ENCODE peak calls at places on chromosome 9, in seven cellular contexts. One of them, this sample, is unnamed.

GRCh38 chr9:93451762-93452709 is 551 bp downstream of the FAM120A start:
- DNase-seq in AG10803: peak
- DNase-seq in foreskin fibroblast: peak
- DNase-seq in HFF-Myc: no peak
- DNase-seq in cardiac fibroblast: peak
- DNase-seq in kidney epithelial cell: no peak
- DNase-seq in testis: peak
- DNase-seq in this sample: peak

GRCh38 chr9:131483319-131484050 is 19.2 kb upstream of the POMT1 start:
- DNase-seq in AG10803: no peak
- DNase-seq in foreskin fibroblast: no peak
- DNase-seq in HFF-Myc: no peak
- DNase-seq in cardiac fibroblast: no peak
- DNase-seq in kidney epithelial cell: no peak
- DNase-seq in testis: no peak
- DNase-seq in this sample: no peak

GRCh38 chr9:73583590-73583989 is 431.9 kb downstream of the ANXA1 start:
- DNase-seq in AG10803: no peak
- DNase-seq in foreskin fibroblast: no peak
- DNase-seq in HFF-Myc: no peak
- DNase-seq in cardiac fibroblast: no peak
- DNase-seq in kidney epithelial cell: no peak
- DNase-seq in testis: no peak
- DNase-seq in this sample: peak

GRCh38 chr9:37471942-37472679 is 6.9 kb upstream of the ZBTB5 start:
- DNase-seq in AG10803: peak
- DNase-seq in foreskin fibroblast: peak
- DNase-seq in HFF-Myc: peak
- DNase-seq in cardiac fibroblast: peak
- DNase-seq in kidney epithelial cell: peak
- DNase-seq in testis: no peak
- DNase-seq in this sample: peak

GRCh38 chr9:76608562-76609254 is 149.7 kb downstream of the GCNT1 start:
- DNase-seq in AG10803: no peak
- DNase-seq in foreskin fibroblast: no peak
- DNase-seq in HFF-Myc: no peak
- DNase-seq in cardiac fibroblast: no peak
- DNase-seq in kidney epithelial cell: no peak
- DNase-seq in testis: no peak
- DNase-seq in this sample: no peak

GRCh38 chr9:37302277-37302676 is 120.2 kb upstream of the GRHPR start:
- DNase-seq in AG10803: peak
- DNase-seq in foreskin fibroblast: no peak
- DNase-seq in HFF-Myc: no peak
- DNase-seq in cardiac fibroblast: no peak
- DNase-seq in kidney epithelial cell: no peak
- DNase-seq in testis: no peak
- DNase-seq in this sample: no peak

GRCh38 chr9:96612966-96613589 is 6.6 kb downstream of the CDC14B start:
- DNase-seq in AG10803: no peak
- DNase-seq in foreskin fibroblast: no peak
- DNase-seq in HFF-Myc: no peak
- DNase-seq in cardiac fibroblast: no peak
- DNase-seq in kidney epithelial cell: no peak
- DNase-seq in testis: no peak
- DNase-seq in this sample: no peak

GRCh38 chr9:23005061-23005690 is 558.6 kb downstream of the DMRTA1 start:
- DNase-seq in AG10803: peak
- DNase-seq in foreskin fibroblast: no peak
- DNase-seq in HFF-Myc: no peak
- DNase-seq in cardiac fibroblast: no peak
- DNase-seq in kidney epithelial cell: no peak
- DNase-seq in testis: no peak
- DNase-seq in this sample: peak

GRCh38 chr9:2489838-2490314 is 131.7 kb upstream of the VLDLR start:
- DNase-seq in AG10803: peak
- DNase-seq in foreskin fibroblast: peak
- DNase-seq in HFF-Myc: peak
- DNase-seq in cardiac fibroblast: peak
- DNase-seq in kidney epithelial cell: no peak
- DNase-seq in testis: peak
- DNase-seq in this sample: peak

GRCh38 chr9:108543251-108543768 is 312.5 kb downstream of the ACTL7B start:
- DNase-seq in AG10803: peak
- DNase-seq in foreskin fibroblast: peak
- DNase-seq in HFF-Myc: peak
- DNase-seq in cardiac fibroblast: peak
- DNase-seq in kidney epithelial cell: no peak
- DNase-seq in testis: no peak
- DNase-seq in this sample: no peak

GRCh38 chr9:127723013-127723412 is 7.1 kb downstream of the TTC16 start:
- DNase-seq in AG10803: no peak
- DNase-seq in foreskin fibroblast: no peak
- DNase-seq in HFF-Myc: no peak
- DNase-seq in cardiac fibroblast: no peak
- DNase-seq in kidney epithelial cell: no peak
- DNase-seq in testis: no peak
- DNase-seq in this sample: no peak

GRCh38 chr9:2180704-2181103 is 165.6 kb downstream of the SMARCA2 start:
- DNase-seq in AG10803: peak
- DNase-seq in foreskin fibroblast: no peak
- DNase-seq in HFF-Myc: no peak
- DNase-seq in cardiac fibroblast: peak
- DNase-seq in kidney epithelial cell: no peak
- DNase-seq in testis: no peak
- DNase-seq in this sample: no peak

GRCh38 chr9:34994429-34995287 is 5.1 kb downstream of the DNAJB5 start:
- DNase-seq in AG10803: peak
- DNase-seq in foreskin fibroblast: peak
- DNase-seq in HFF-Myc: peak
- DNase-seq in cardiac fibroblast: peak
- DNase-seq in kidney epithelial cell: no peak
- DNase-seq in testis: peak
- DNase-seq in this sample: peak

GRCh38 chr9:88659126-88659525 is 124.1 kb downstream of the NXNL2 start:
- DNase-seq in AG10803: no peak
- DNase-seq in foreskin fibroblast: no peak
- DNase-seq in HFF-Myc: no peak
- DNase-seq in cardiac fibroblast: no peak
- DNase-seq in kidney epithelial cell: no peak
- DNase-seq in testis: no peak
- DNase-seq in this sample: no peak

GRCh38 chr9:34564617-34565016 is 24.9 kb downstream of the CNTFR start:
- DNase-seq in AG10803: no peak
- DNase-seq in foreskin fibroblast: no peak
- DNase-seq in HFF-Myc: no peak
- DNase-seq in cardiac fibroblast: no peak
- DNase-seq in kidney epithelial cell: no peak
- DNase-seq in testis: no peak
- DNase-seq in this sample: no peak

GRCh38 chr9:108620767-108621166 is 235.0 kb downstream of the ACTL7B start:
- DNase-seq in AG10803: peak
- DNase-seq in foreskin fibroblast: peak
- DNase-seq in HFF-Myc: no peak
- DNase-seq in cardiac fibroblast: peak
- DNase-seq in kidney epithelial cell: no peak
- DNase-seq in testis: no peak
- DNase-seq in this sample: peak

GRCh38 chr9:37414503-37414943 is 8.0 kb upstream of the GRHPR start:
- DNase-seq in AG10803: no peak
- DNase-seq in foreskin fibroblast: no peak
- DNase-seq in HFF-Myc: no peak
- DNase-seq in cardiac fibroblast: no peak
- DNase-seq in kidney epithelial cell: no peak
- DNase-seq in testis: no peak
- DNase-seq in this sample: no peak

GRCh38 chr9:98550206-98550820 is 158.4 kb downstream of the GABBR2 start:
- DNase-seq in AG10803: no peak
- DNase-seq in foreskin fibroblast: no peak
- DNase-seq in HFF-Myc: no peak
- DNase-seq in cardiac fibroblast: peak
- DNase-seq in kidney epithelial cell: no peak
- DNase-seq in testis: no peak
- DNase-seq in this sample: peak

GRCh38 chr9:25678147-25678666 is at the start of gene TUSC1:
- DNase-seq in AG10803: peak
- DNase-seq in foreskin fibroblast: peak
- DNase-seq in HFF-Myc: peak
- DNase-seq in cardiac fibroblast: peak
- DNase-seq in kidney epithelial cell: peak
- DNase-seq in testis: peak
- DNase-seq in this sample: peak

GRCh38 chr9:87878930-87879603 is 3.6 kb upstream of the SPATA31E1 start:
- DNase-seq in AG10803: peak
- DNase-seq in foreskin fibroblast: peak
- DNase-seq in HFF-Myc: no peak
- DNase-seq in cardiac fibroblast: peak
- DNase-seq in kidney epithelial cell: peak
- DNase-seq in testis: no peak
- DNase-seq in this sample: peak

GRCh38 chr9:24391095-24391494 is 154.6 kb downstream of the IZUMO3 start:
- DNase-seq in AG10803: no peak
- DNase-seq in foreskin fibroblast: no peak
- DNase-seq in HFF-Myc: no peak
- DNase-seq in cardiac fibroblast: no peak
- DNase-seq in kidney epithelial cell: no peak
- DNase-seq in testis: no peak
- DNase-seq in this sample: no peak

GRCh38 chr9:36293171-36293570 is 34.9 kb upstream of the GNE start:
- DNase-seq in AG10803: no peak
- DNase-seq in foreskin fibroblast: no peak
- DNase-seq in HFF-Myc: no peak
- DNase-seq in cardiac fibroblast: no peak
- DNase-seq in kidney epithelial cell: no peak
- DNase-seq in testis: no peak
- DNase-seq in this sample: no peak

GRCh38 chr9:6907772-6908381 is 150.1 kb downstream of the KDM4C start:
- DNase-seq in AG10803: peak
- DNase-seq in foreskin fibroblast: no peak
- DNase-seq in HFF-Myc: no peak
- DNase-seq in cardiac fibroblast: peak
- DNase-seq in kidney epithelial cell: no peak
- DNase-seq in testis: no peak
- DNase-seq in this sample: peak

GRCh38 chr9:83199240-83199639 is 136.3 kb upstream of the RASEF start:
- DNase-seq in AG10803: peak
- DNase-seq in foreskin fibroblast: peak
- DNase-seq in HFF-Myc: no peak
- DNase-seq in cardiac fibroblast: peak
- DNase-seq in kidney epithelial cell: no peak
- DNase-seq in testis: peak
- DNase-seq in this sample: peak

GRCh38 chr9:107059215-107059614 is 196.2 kb downstream of the ZNF462 start:
- DNase-seq in AG10803: no peak
- DNase-seq in foreskin fibroblast: no peak
- DNase-seq in HFF-Myc: no peak
- DNase-seq in cardiac fibroblast: no peak
- DNase-seq in kidney epithelial cell: no peak
- DNase-seq in testis: no peak
- DNase-seq in this sample: no peak

GRCh38 chr9:132108728-132109127 is 29.1 kb upstream of the MED27 start:
- DNase-seq in AG10803: no peak
- DNase-seq in foreskin fibroblast: no peak
- DNase-seq in HFF-Myc: no peak
- DNase-seq in cardiac fibroblast: no peak
- DNase-seq in kidney epithelial cell: no peak
- DNase-seq in testis: no peak
- DNase-seq in this sample: no peak

GRCh38 chr9:112925058-112925641 is 34.5 kb upstream of the SLC46A2 start:
- DNase-seq in AG10803: peak
- DNase-seq in foreskin fibroblast: peak
- DNase-seq in HFF-Myc: peak
- DNase-seq in cardiac fibroblast: peak
- DNase-seq in kidney epithelial cell: no peak
- DNase-seq in testis: peak
- DNase-seq in this sample: peak
- TF ChIP-seq CTCF in AG10803: peak
- TF ChIP-seq CTCF in foreskin fibroblast: peak
- TF ChIP-seq CTCF in HFF-Myc: peak
- TF ChIP-seq CTCF in cardiac fibroblast: peak
- TF ChIP-seq CTCF in kidney epithelial cell: peak
- TF ChIP-seq CTCF in testis: peak
- TF ChIP-seq CTCF in this sample: peak

GRCh38 chr9:137461663-137462395 is 2.7 kb upstream of the NSMF start:
- DNase-seq in AG10803: peak
- DNase-seq in foreskin fibroblast: peak
- DNase-seq in HFF-Myc: no peak
- DNase-seq in cardiac fibroblast: peak
- DNase-seq in kidney epithelial cell: no peak
- DNase-seq in testis: peak
- DNase-seq in this sample: no peak
- TF ChIP-seq CTCF in AG10803: no peak
- TF ChIP-seq CTCF in foreskin fibroblast: no peak
- TF ChIP-seq CTCF in HFF-Myc: no peak
- TF ChIP-seq CTCF in cardiac fibroblast: peak
- TF ChIP-seq CTCF in kidney epithelial cell: no peak
- TF ChIP-seq CTCF in testis: no peak
- TF ChIP-seq CTCF in this sample: no peak

GRCh38 chr9:12666813-12667212 is 26.4 kb upstream of the TYRP1 start:
- DNase-seq in AG10803: no peak
- DNase-seq in foreskin fibroblast: no peak
- DNase-seq in HFF-Myc: no peak
- DNase-seq in cardiac fibroblast: no peak
- DNase-seq in kidney epithelial cell: no peak
- DNase-seq in testis: no peak
- DNase-seq in this sample: no peak
- TF ChIP-seq CTCF in AG10803: peak
- TF ChIP-seq CTCF in foreskin fibroblast: peak
- TF ChIP-seq CTCF in HFF-Myc: no peak
- TF ChIP-seq CTCF in cardiac fibroblast: no peak
- TF ChIP-seq CTCF in kidney epithelial cell: peak
- TF ChIP-seq CTCF in testis: no peak
- TF ChIP-seq CTCF in this sample: peak

DNA sequence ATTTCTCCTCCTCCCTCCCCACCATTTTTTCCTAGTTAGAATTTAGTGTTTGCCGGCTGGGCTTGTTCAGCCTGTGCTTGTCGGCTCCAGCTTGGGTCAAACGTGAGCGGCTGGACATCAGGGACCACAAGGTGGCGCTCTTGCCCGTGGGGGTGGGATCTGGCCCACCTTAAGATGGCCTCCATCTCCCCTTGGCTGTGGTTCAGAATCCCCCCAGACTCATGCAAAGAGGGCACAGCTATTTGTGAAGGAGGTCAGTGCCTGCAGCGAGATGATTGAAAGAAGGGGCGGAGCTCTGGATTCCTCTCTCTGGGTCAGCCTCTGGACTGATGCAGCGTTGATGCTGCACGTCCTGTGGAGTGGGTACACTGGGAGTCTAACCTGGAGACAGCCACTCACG is 283.3 kb upstream of the TUT7 start:
- DNase-seq in AG10803: peak
- DNase-seq in foreskin fibroblast: no peak
- DNase-seq in HFF-Myc: peak
- DNase-seq in cardiac fibroblast: peak
- DNase-seq in kidney epithelial cell: no peak
- DNase-seq in testis: peak
- DNase-seq in this sample: peak
- TF ChIP-seq CTCF in AG10803: peak
- TF ChIP-seq CTCF in foreskin fibroblast: peak
- TF ChIP-seq CTCF in HFF-Myc: peak
- TF ChIP-seq CTCF in cardiac fibroblast: peak
- TF ChIP-seq CTCF in kidney epithelial cell: peak
- TF ChIP-seq CTCF in testis: peak
- TF ChIP-seq CTCF in this sample: peak